ENCODE peak calls at places on chromosomes 11 and 22, in six cellular contexts. Y is hypothalamus; C is iPS-NIHi11; K is choroid plexus epithelial cell; P is mucosa of gallbladder; S is stimulated activated CD4-positive, alpha-beta T cell treated with anti-CD3 and anti-CD28 coated beads, Interleukin-4, amount 100 ng/mL, for 24 hours. V is an unnamed sample.
A peak's percentile ranks its signal among the peaks of the same experiment; 100 is the strongest.

GRCh38 chr22:37483594-37484114 is 2.5 kb downstream of the MFNG start:
- DNase-seq in Y (no peak), C (no peak), K (no peak), P (no peak), S (no peak), V (no peak)

GRCh38 chr22:30472994-30473720 is 1.3 kb upstream of the SEC14L3 start:
- DNase-seq in Y (no peak), C (no peak), K (no peak), P (no peak), S (no peak), V (no peak)

GRCh38 chr11:64629796-64630562 is 39.0 kb downstream of the SLC22A12 start:
- DNase-seq in Y (no peak), C (peak; percentile 95), K (no peak), P (peak; percentile 37), S (no peak), V (no peak)

GRCh38 chr11:118239509-118239908 is 12.7 kb downstream of the MPZL3 start:
- DNase-seq in Y (no peak), C (no peak), K (no peak), P (no peak), S (no peak), V (no peak)

GRCh38 chr22:17952273-17952801 is 72.0 kb downstream of the MICAL3 start:
- DNase-seq in Y (no peak), C (no peak), K (no peak), P (no peak), S (no peak), V (no peak)

GRCh38 chr11:65417221-65417701 is 5.3 kb upstream of the NEAT1 start:
- DNase-seq in Y (no peak), C (no peak), K (no peak), P (no peak), S (peak; percentile 40), V (peak; percentile 13)

GRCh38 chr22:28425211-28425610 is 254.4 kb downstream of the TTC28 start:
- DNase-seq in Y (no peak), C (no peak), K (no peak), P (no peak), S (no peak), V (no peak)

GRCh38 chr22:42169055-42169469 is 38.5 kb upstream of the CYP2D6 start:
- DNase-seq in Y (peak; percentile 53), C (peak; percentile 90), K (peak; percentile 85), P (peak; percentile 68), S (peak; percentile 83), V (peak; percentile 76)

GRCh38 chr11:63866211-63866610 is 27.3 kb downstream of the MARK2 start:
- DNase-seq in Y (no peak), C (no peak), K (peak; percentile 87), P (peak; percentile 79), S (peak; percentile 87), V (peak; percentile 92)

GRCh38 chr22:44337658-44338004 is 24.9 kb upstream of the SHISAL1 start:
- DNase-seq in Y (no peak), C (peak; percentile 56), K (peak; percentile 65), P (no peak), S (no peak), V (peak; percentile 73)

GRCh38 chr11:58406774-58407173 is at the start of gene OR5B3:
- DNase-seq in Y (no peak), C (no peak), K (no peak), P (no peak), S (no peak), V (no peak)

GRCh38 chr11:102081313-102081712 is 28.9 kb upstream of the YAP1 start:
- DNase-seq in Y (no peak), C (no peak), K (no peak), P (no peak), S (no peak), V (no peak)

GRCh38 chr11:62542750-62543567 is 3.6 kb downstream of the AHNAK start:
- DNase-seq in Y (peak; percentile 69), C (peak; percentile 86), K (peak; percentile 74), P (peak; percentile 71), S (peak; percentile 79), V (peak; percentile 82)

GRCh38 chr11:1880746-1881441 is 10.8 kb downstream of the PRR33 start:
- DNase-seq in Y (no peak), C (no peak), K (no peak), P (no peak), S (no peak), V (no peak)

GRCh38 chr11:1636291-1636950 is 6.8 kb downstream of the KRTAP5-5 start:
- DNase-seq in Y (no peak), C (no peak), K (no peak), P (no peak), S (no peak), V (no peak)

GRCh38 chr22:37045958-37046357 is 5.6 kb upstream of the KCTD17 start:
- DNase-seq in Y (no peak), C (peak; percentile 66), K (peak; percentile 79), P (no peak), S (no peak), V (peak; percentile 39)

GRCh38 chr22:42885446-42885845 is 28.4 kb upstream of the ARFGAP3 start:
- DNase-seq in Y (no peak), C (no peak), K (peak; percentile 31), P (no peak), S (no peak), V (no peak)

GRCh38 chr11:122045181-122045586 is 70.8 kb downstream of the BLID start:
- DNase-seq in Y (no peak), C (no peak), K (peak; percentile 64), P (no peak), S (no peak), V (peak; percentile 81)

GRCh38 chr11:3091846-3092602 is 34.8 kb upstream of the CARS1 start:
- DNase-seq in Y (peak; percentile 22), C (peak; percentile 98), K (peak; percentile 70), P (peak; percentile 62), S (peak; percentile 73), V (peak; percentile 65)

V was measured in fibroblast of villous mesenchyme.